ENCODE peak calls at places on chromosomes 6 and 20, in ten cellular contexts. J is tibial nerve, N is MM.1S, I is BE2C, Z is fibroblast of pulmonary artery, B is right lobe of liver, V is Calu3, O is heart left ventricle, M is psoas muscle, C is kidney epithelial cell. P is an unnamed sample.

GRCh38 chr20:62938105-62938888 is at the start of gene GID8:
- DNase-seq in J (no peak), N (peak), I (peak), Z (peak), B (peak), V (peak), O (peak), M (peak), C (no peak), P (no peak)

GRCh38 chr6:111745186-111745585 is 128.1 kb downstream of the FYN start:
- DNase-seq in J (no peak), N (no peak), I (no peak), Z (no peak), B (no peak), V (no peak), O (no peak), M (no peak), C (no peak), P (no peak)

GRCh38 chr6:156563710-156564109 is 213.5 kb upstream of the ARID1B start:
- DNase-seq in J (no peak), N (no peak), I (no peak), Z (no peak), B (no peak), V (no peak), O (peak), M (no peak), C (no peak), P (no peak)

GRCh38 chr6:42294759-42295158 is 77.1 kb upstream of the MRPS10 start:
- DNase-seq in J (no peak), N (no peak), I (no peak), Z (peak), B (no peak), V (peak), O (no peak), M (no peak), C (peak), P (no peak)

GRCh38 chr6:116268589-116269293 is 11.0 kb downstream of the TSPYL1 start:
- DNase-seq in J (no peak), N (peak), I (no peak), Z (peak), B (no peak), V (peak), O (no peak), M (no peak), C (peak), P (no peak)

GRCh38 chr6:108609276-108609769 is 48.6 kb downstream of the FOXO3 start:
- DNase-seq in J (no peak), N (peak), I (no peak), Z (peak), B (no peak), V (no peak), O (no peak), M (peak), C (peak), P (no peak)

GRCh38 chr6:161085246-161085645 is 93.7 kb downstream of the MAP3K4 start:
- DNase-seq in J (no peak), N (no peak), I (no peak), Z (no peak), B (no peak), V (no peak), O (no peak), M (no peak), C (no peak), P (no peak)

GRCh38 chr20:1835531-1835930 is 59.7 kb upstream of the SIRPA start:
- DNase-seq in J (no peak), N (no peak), I (no peak), Z (no peak), B (no peak), V (no peak), O (no peak), M (no peak), C (no peak), P (no peak)

GRCh38 chr20:57323034-57323433 is 6.6 kb upstream of the SPO11 start:
- DNase-seq in J (no peak), N (no peak), I (no peak), Z (peak), B (no peak), V (peak), O (no peak), M (peak), C (peak), P (no peak)

GRCh38 chr6:105545206-105545920 is 142.5 kb upstream of the PREP start:
- DNase-seq in J (no peak), N (no peak), I (no peak), Z (no peak), B (no peak), V (no peak), O (no peak), M (no peak), C (no peak), P (no peak)

GRCh38 chr20:35279040-35279439 is 1.1 kb upstream of the MMP24OS start:
- DNase-seq in J (no peak), N (no peak), I (no peak), Z (no peak), B (no peak), V (no peak), O (no peak), M (no peak), C (no peak), P (no peak)

GRCh38 chr20:22762576-22763256 is 178.3 kb upstream of the FOXA2 start:
- DNase-seq in J (no peak), N (no peak), I (no peak), Z (no peak), B (no peak), V (no peak), O (no peak), M (no peak), C (no peak), P (no peak)

GRCh38 chr6:26363882-26364825 is 844 bp upstream of the BTN3A2 start:
- DNase-seq in J (peak), N (no peak), I (no peak), Z (no peak), B (no peak), V (no peak), O (no peak), M (no peak), C (no peak), P (no peak)

GRCh38 chr6:48036316-48036715 is 74.7 kb downstream of the PTCHD4 start:
- DNase-seq in J (no peak), N (no peak), I (no peak), Z (peak), B (no peak), V (no peak), O (no peak), M (no peak), C (peak), P (no peak)

GRCh38 chr6:36127462-36128016 is 2.8 kb upstream of the MAPK13 start:
- DNase-seq in J (no peak), N (no peak), I (no peak), Z (peak), B (peak), V (peak), O (peak), M (peak), C (peak), P (no peak)

GRCh38 chr6:24926192-24926591 is 9.6 kb downstream of the RIPOR2 start:
- DNase-seq in J (no peak), N (no peak), I (no peak), Z (no peak), B (no peak), V (no peak), O (no peak), M (no peak), C (no peak), P (no peak)

GRCh38 chr6:143538374-143538773 is 26.9 kb upstream of the FUCA2 start:
- DNase-seq in J (no peak), N (no peak), I (no peak), Z (no peak), B (no peak), V (no peak), O (no peak), M (no peak), C (no peak), P (no peak)

GRCh38 chr6:143535189-143535614 is 23.7 kb upstream of the FUCA2 start:
- DNase-seq in J (no peak), N (no peak), I (no peak), Z (no peak), B (no peak), V (no peak), O (no peak), M (no peak), C (no peak), P (no peak)

GRCh38 chr6:143536461-143536865 is 24.9 kb upstream of the FUCA2 start:
- DNase-seq in J (no peak), N (peak), I (peak), Z (peak), B (peak), V (no peak), O (peak), M (peak), C (no peak), P (no peak)

GRCh38 chr6:143539106-143539505 is 27.6 kb upstream of the FUCA2 start:
- DNase-seq in J (no peak), N (no peak), I (no peak), Z (no peak), B (no peak), V (no peak), O (no peak), M (no peak), C (no peak), P (no peak)

GRCh38 chr6:143536866-143537691 is 25.6 kb upstream of the FUCA2 start:
- DNase-seq in J (peak), N (peak), I (peak), Z (peak), B (peak), V (peak), O (peak), M (peak), C (no peak), P (no peak)
- TF ChIP-seq CTCF in J (no peak), N (peak), I (peak), Z (peak), B (peak), V (no peak), O (peak), M (peak), C (peak), P (peak)

GRCh38 chr6:32968770-32969684 is 633 bp downstream of the BRD2 start:
- DNase-seq in J (peak), N (peak), I (peak), Z (peak), B (peak), V (peak), O (peak), M (peak), C (no peak), P (peak)
- TF ChIP-seq CTCF in J (no peak), N (peak), I (peak), Z (peak), B (no peak), V (no peak), O (no peak), M (no peak), C (no peak), P (peak)

DNA sequence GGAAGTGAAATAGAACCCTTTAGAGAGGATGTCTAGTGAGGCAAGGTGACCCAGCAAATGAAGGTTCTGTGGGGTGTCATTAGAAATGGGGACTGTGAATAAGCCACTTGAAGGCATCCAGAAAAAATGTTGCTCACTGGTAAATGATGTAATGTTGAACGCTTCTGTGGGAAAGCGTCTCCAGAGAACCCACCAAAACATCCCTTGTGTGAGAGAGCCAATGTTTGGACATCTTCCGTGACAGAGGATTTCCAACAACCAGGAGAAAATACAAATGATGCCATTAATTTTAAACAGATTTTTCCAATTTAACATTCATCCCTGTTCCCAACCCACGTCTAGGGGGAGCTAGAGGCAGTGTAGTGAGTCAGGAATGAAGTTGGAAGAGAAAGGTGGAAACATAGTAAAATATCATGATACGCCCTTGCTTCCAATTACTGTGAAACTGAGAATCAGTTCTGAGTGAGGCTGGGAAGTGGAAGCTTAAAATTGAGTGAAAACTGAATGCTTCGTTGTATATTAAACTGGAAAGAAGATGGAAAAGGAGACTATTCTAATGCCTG is 584.2 kb downstream of the CD109 start:
- DNase-seq in J (peak), N (no peak), I (no peak), Z (no peak), B (no peak), V (no peak), O (no peak), M (no peak), C (no peak), P (no peak)
- TF ChIP-seq CTCF in J (no peak), N (no peak), I (no peak), Z (peak), B (no peak), V (no peak), O (no peak), M (no peak), C (peak), P (peak)

GRCh38 chr6:32213649-32214048 is 10.2 kb downstream of the NOTCH4 start:
- DNase-seq in J (no peak), N (no peak), I (no peak), Z (no peak), B (no peak), V (no peak), O (no peak), M (no peak), C (no peak), P (no peak)
- TF ChIP-seq CTCF in J (no peak), N (no peak), I (no peak), Z (no peak), B (no peak), V (no peak), O (no peak), M (no peak), C (no peak), P (no peak)

GRCh38 chr6:62707914-62708313 is 421.9 kb upstream of the KHDRBS2 start:
- DNase-seq in J (no peak), N (no peak), I (no peak), Z (no peak), B (no peak), V (no peak), O (no peak), M (no peak), C (no peak), P (no peak)

GRCh38 chr6:62711750-62712149 is 425.7 kb upstream of the KHDRBS2 start:
- DNase-seq in J (no peak), N (no peak), I (no peak), Z (no peak), B (no peak), V (no peak), O (no peak), M (no peak), C (no peak), P (no peak)

GRCh38 chr6:62707156-62707555 is 421.1 kb upstream of the KHDRBS2 start:
- DNase-seq in J (no peak), N (no peak), I (no peak), Z (no peak), B (no peak), V (no peak), O (no peak), M (no peak), C (no peak), P (no peak)
- TF ChIP-seq CTCF in J (no peak), N (peak), I (peak), Z (no peak), B (no peak), V (no peak), O (no peak), M (no peak), C (no peak), P (no peak)

GRCh38 chr6:90305800-90306448 is 9.3 kb upstream of the BACH2 start:
- DNase-seq in J (no peak), N (no peak), I (no peak), Z (no peak), B (no peak), V (no peak), O (no peak), M (no peak), C (no peak), P (no peak)

GRCh38 chr6:90303037-90303436 is 6.4 kb upstream of the BACH2 start:
- DNase-seq in J (no peak), N (no peak), I (no peak), Z (no peak), B (no peak), V (no peak), O (no peak), M (no peak), C (no peak), P (no peak)

GRCh38 chr6:90301816-90302215 is 5.2 kb upstream of the BACH2 start:
- DNase-seq in J (no peak), N (no peak), I (no peak), Z (no peak), B (no peak), V (no peak), O (no peak), M (no peak), C (no peak), P (no peak)

GRCh38 chr6:90304308-90304707 is 7.7 kb upstream of the BACH2 start:
- DNase-seq in J (no peak), N (no peak), I (no peak), Z (no peak), B (no peak), V (no peak), O (no peak), M (no peak), C (no peak), P (no peak)

GRCh38 chr6:90302320-90302719 is 5.7 kb upstream of the BACH2 start:
- DNase-seq in J (no peak), N (no peak), I (no peak), Z (no peak), B (no peak), V (no peak), O (no peak), M (no peak), C (no peak), P (no peak)
- TF ChIP-seq CTCF in J (no peak), N (no peak), I (peak), Z (no peak), B (no peak), V (no peak), O (no peak), M (no peak), C (no peak), P (no peak)

DNA sequence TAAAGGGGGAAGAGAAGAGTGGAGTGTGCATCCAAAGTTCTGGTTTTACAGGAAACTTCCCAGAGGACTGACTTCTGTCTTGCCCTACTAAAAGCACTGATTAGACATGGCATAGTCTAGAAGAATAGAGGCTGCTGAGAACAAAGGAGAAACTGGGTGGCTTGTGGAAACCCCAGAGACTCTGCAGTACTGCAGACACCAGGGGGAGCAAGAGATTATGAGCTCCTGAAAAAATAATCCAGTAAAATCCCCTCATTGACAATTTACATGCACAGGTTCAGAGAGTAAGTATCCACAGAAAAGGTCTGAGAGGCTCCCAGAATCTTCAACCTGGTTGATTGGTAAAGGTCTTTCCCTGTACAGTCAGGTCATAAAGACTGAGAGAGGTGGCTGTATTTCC is 48.7 kb upstream of the CLVS2 start:
- DNase-seq in J (no peak), N (peak), I (no peak), Z (peak), B (no peak), V (peak), O (no peak), M (no peak), C (no peak), P (no peak)
- TF ChIP-seq CTCF in J (no peak), N (peak), I (no peak), Z (peak), B (peak), V (peak), O (peak), M (peak), C (peak), P (peak)

P was measured in chondrocyte.